ENCODE peak calls at places on chromosomes 11 and 22, in five cellular contexts. I is dorsolateral prefrontal cortex, L is A673, X is A549, O is tibial nerve. K is an unnamed sample.
A peak's percentile ranks its signal among the peaks of the same experiment; 100 is the strongest.

GRCh38 chr22:37410174-37411055 is 16.9 kb downstream of the ELFN2 start:
- DNase-seq in L (no peak), I (no peak), O (no peak), X (no peak), K (no peak)

GRCh38 chr11:27858901-27859300 is 158.6 kb upstream of the BDNF start:
- DNase-seq in X (no peak), L (no peak), I (no peak), O (no peak), K (no peak)

GRCh38 chr11:70829160-70829899 is 423.0 kb downstream of the SHANK2 start:
- DNase-seq in I (no peak), O (no peak), L (no peak), X (no peak), K (no peak)

GRCh38 chr11:68735125-68735524 is 16.2 kb downstream of the TESMIN start:
- DNase-seq in I (no peak), L (no peak), X (no peak), O (no peak), K (no peak)

GRCh38 chr22:47294222-47294532 is 531.7 kb downstream of the TBC1D22A start:
- DNase-seq in O (no peak), I (no peak), X (peak; percentile 52), L (no peak), K (no peak)

GRCh38 chr11:36774603-36775002 is 176.6 kb upstream of the RAG2 start:
- DNase-seq in I (no peak), O (no peak), L (peak; percentile 41), X (no peak), K (no peak)

GRCh38 chr11:130042093-130042591 is 27.6 kb upstream of the APLP2 start:
- DNase-seq in I (no peak), X (peak; percentile 79), O (no peak), L (no peak), K (peak; percentile 60)

GRCh38 chr11:3925513-3925912 is 70.0 kb downstream of the STIM1 start:
- DNase-seq in X (no peak), O (no peak), I (no peak), L (no peak), K (no peak)

GRCh38 chr11:44863231-44863630 is 87.5 kb downstream of the TP53I11 start:
- DNase-seq in I (no peak), L (no peak), X (no peak), O (no peak), K (no peak)

GRCh38 chr22:50206599-50206998 is 5.8 kb downstream of the SELENOO start:
- DNase-seq in I (no peak), X (peak; percentile 37), O (no peak), L (peak; percentile 52), K (no peak)

GRCh38 chr22:28547132-28547842 is 132.4 kb downstream of the TTC28 start:
- DNase-seq in L (peak; percentile 33), I (no peak), O (no peak), X (peak; percentile 30), K (peak; percentile 6)

GRCh38 chr11:3977078-3977477 is 117.5 kb upstream of the RRM1 start:
- DNase-seq in X (no peak), O (no peak), I (no peak), L (no peak), K (no peak)

GRCh38 chr11:62124186-62125113 is 639 bp downstream of the INCENP start:
- DNase-seq in L (peak; percentile 35), X (no peak), I (no peak), O (no peak), K (no peak)

GRCh38 chr11:36638586-36638985 is 40.5 kb upstream of the RAG2 start:
- DNase-seq in I (no peak), L (no peak), O (no peak), X (no peak), K (no peak)

GRCh38 chr22:49735411-49736311 is 92.0 kb downstream of the BRD1 start:
- DNase-seq in I (peak; percentile 36), O (no peak), X (no peak), L (peak; percentile 46), K (no peak)

GRCh38 chr22:42299586-42300285 is 29.3 kb upstream of the TCF20 start:
- DNase-seq in O (no peak), I (no peak), X (no peak), L (peak; percentile 38), K (no peak)

GRCh38 chr11:76918941-76919386 is 58.2 kb downstream of the ACER3 start:
- DNase-seq in O (no peak), X (peak; percentile 69), L (peak; percentile 81), I (no peak), K (peak; percentile 42)

GRCh38 chr11:58829736-58830135 is 14.8 kb downstream of the GLYATL2 start:
- DNase-seq in L (no peak), X (no peak), O (no peak), I (no peak), K (peak; percentile 68)

GRCh38 chr11:67238894-67239794 is 27.1 kb upstream of the GRK2 start:
- DNase-seq in I (no peak), O (no peak), X (no peak), L (no peak), K (no peak)

GRCh38 chr11:96122601-96123044 is 198.7 kb upstream of the MTMR2 start:
- DNase-seq in I (no peak), L (peak; percentile 61), X (no peak), O (no peak), K (peak; percentile 75)

GRCh38 chr11:35420371-35420770 is 1.0 kb upstream of the SLC1A2 start:
- DNase-seq in X (no peak), I (no peak), L (no peak), O (no peak), K (no peak)

GRCh38 chr11:62573006-62573591 is 592 bp downstream of the EEF1G start:
- DNase-seq in L (peak; percentile 37), X (no peak), O (no peak), I (no peak), K (no peak)

GRCh38 chr11:111977141-111978027 is 40.2 kb downstream of the DIXDC1 start:
- DNase-seq in X (no peak), L (peak; percentile 51), I (peak; percentile 86), O (peak; percentile 44), K (no peak)

GRCh38 chr11:19239039-19239438 is 1.7 kb downstream of the E2F8 start:
- DNase-seq in X (no peak), L (no peak), I (no peak), O (no peak), K (no peak)

GRCh38 chr11:128584253-128584652 is 3.1 kb downstream of the ETS1 start:
- DNase-seq in X (no peak), L (no peak), I (no peak), O (no peak), K (no peak)

GRCh38 chr11:73380321-73380720 is 4.1 kb downstream of the RELT start:
- DNase-seq in X (no peak), I (no peak), O (no peak), L (no peak), K (no peak)

GRCh38 chr22:45314054-45314721 is 4.5 kb downstream of the FAM118A start:
- DNase-seq in O (no peak), I (no peak), X (no peak), L (no peak), K (no peak)

GRCh38 chr22:24060375-24060788 is 49.3 kb downstream of the CABIN1 start:
- DNase-seq in L (no peak), I (no peak), X (peak; percentile 8), O (no peak), K (peak; percentile 93)

DNA sequence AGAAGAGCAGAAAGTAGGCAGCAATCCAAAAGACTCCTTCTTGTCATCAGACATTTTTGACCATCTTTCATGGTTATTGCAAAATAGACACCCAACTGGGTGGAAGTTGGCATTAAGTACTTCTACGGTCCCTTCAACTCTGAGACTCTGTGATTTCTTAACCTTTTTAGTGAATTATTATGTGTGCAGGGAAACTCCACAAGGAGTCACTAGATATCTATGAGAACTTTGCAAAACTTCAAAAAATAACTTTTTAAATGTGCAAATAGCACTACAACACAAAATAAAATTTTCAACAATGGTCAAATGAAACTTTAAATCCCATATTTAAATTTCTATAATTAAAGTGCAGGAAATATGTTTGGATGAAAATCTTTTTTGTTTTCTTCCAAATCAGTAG is 88.7 kb downstream of the SLC17A6 start:
- DNase-seq in O (no peak), I (no peak), X (no peak), L (peak; percentile 15), K (no peak)
- TF ChIP-seq CTCF in O (no peak), I (no peak), X (no peak), L (peak; percentile 41), K (peak; percentile 20)

GRCh38 chr11:99814021-99814420 is 793.3 kb downstream of the CNTN5 start:
- DNase-seq in L (no peak), O (no peak), X (no peak), I (no peak), K (no peak)

GRCh38 chr11:99818991-99819390 is 798.2 kb downstream of the CNTN5 start:
- DNase-seq in I (no peak), O (no peak), X (no peak), L (no peak), K (no peak)

DNA sequence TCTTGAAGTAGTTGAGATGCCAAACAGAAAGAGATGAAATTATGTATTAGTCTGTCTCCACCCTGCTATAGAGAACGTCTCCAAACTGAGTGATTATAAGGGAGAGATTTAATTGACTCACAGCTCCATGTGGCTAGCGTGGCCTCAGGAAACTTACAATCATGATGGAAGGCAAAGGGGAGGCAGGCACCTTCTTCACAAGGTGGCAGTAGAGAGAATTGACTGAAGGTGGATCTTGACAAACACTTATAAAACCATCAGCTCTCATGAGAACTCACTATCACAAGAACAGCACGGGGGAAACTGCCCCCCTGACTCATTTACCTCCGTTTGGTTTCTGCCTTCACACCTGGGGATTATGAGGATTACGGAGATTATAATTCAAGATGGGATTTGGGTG is 794.0 kb downstream of the CNTN5 start:
- DNase-seq in O (no peak), X (peak; percentile 2), I (no peak), L (no peak), K (no peak)
- TF ChIP-seq CTCF in O (no peak), X (no peak), I (no peak), L (peak; percentile 27), K (no peak)

GRCh38 chr11:88344869-88345268 is 7.3 kb upstream of the CTSC start:
- DNase-seq in X (no peak), I (no peak), O (no peak), L (no peak), K (no peak)

GRCh38 chr11:88345408-88345807 is 7.9 kb upstream of the CTSC start:
- DNase-seq in I (no peak), O (no peak), X (no peak), L (no peak), K (no peak)

GRCh38 chr11:88340366-88340930 is 2.9 kb upstream of the CTSC start:
- DNase-seq in X (no peak), I (no peak), O (no peak), L (no peak), K (no peak)

GRCh38 chr11:88338223-88338661 is 706 bp upstream of the CTSC start:
- DNase-seq in I (no peak), O (no peak), X (peak; percentile 57), L (peak; percentile 67), K (no peak)

GRCh38 chr11:88341852-88342251 is 4.3 kb upstream of the CTSC start:
- DNase-seq in O (no peak), L (no peak), I (no peak), X (peak; percentile 6), K (no peak)
- TF ChIP-seq CTCF in O (no peak), L (no peak), I (no peak), X (no peak), K (no peak)

DNA sequence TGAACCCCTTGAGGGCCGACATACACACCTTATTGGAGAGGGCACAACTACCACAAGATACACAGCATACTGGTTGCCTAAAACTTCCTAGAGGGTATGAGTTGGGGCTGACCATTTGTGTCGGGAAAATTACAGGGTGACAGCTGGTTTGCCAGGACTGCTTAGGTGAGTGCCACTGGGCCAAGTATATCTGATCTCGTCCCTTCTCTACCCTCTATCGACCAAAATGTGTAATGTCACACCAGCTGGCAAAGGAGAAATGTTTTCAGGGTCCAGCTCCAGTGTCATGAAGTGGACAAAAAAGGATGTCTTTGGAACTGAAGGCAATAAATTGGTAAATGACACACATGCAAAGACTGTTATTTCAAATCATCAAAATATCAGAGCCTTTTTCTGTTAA is 126.1 kb downstream of the PGR start:
- DNase-seq in I (no peak), X (peak; percentile 11), O (no peak), L (no peak), K (no peak)
- TF ChIP-seq CTCF in I (no peak), X (no peak), O (no peak), L (no peak), K (no peak)

K was measured in astrocyte of the cerebellum.